ENCODE peak calls at places on chromosomes 13 and 19, in seven cellular contexts. E, K, Q, A, G, S and J are unnamed samples.

GRCh38 chr19:1618157-1619093 is 13.2 kb upstream of the UQCR11 start:
- DNase-seq in E (peak), K (no peak), Q (no peak), A (no peak), G (peak), S (peak), J (no peak)

GRCh38 chr19:46209051-46209450 is 20.5 kb upstream of the IGFL1 start:
- DNase-seq in E (no peak), K (no peak), Q (no peak), A (no peak), G (no peak), S (no peak), J (no peak)

GRCh38 chr19:29586401-29586800 is 19.7 kb upstream of the POP4 start:
- DNase-seq in E (no peak), K (no peak), Q (no peak), A (no peak), G (no peak), S (no peak), J (no peak)

GRCh38 chr19:15195987-15196682 is 4.7 kb downstream of the NOTCH3 start:
- DNase-seq in E (peak), K (peak), Q (no peak), A (no peak), G (no peak), S (peak), J (no peak)

GRCh38 chr13:62964522-62964921 is 1548.9 kb upstream of the PCDH20 start:
- DNase-seq in E (no peak), K (no peak), Q (no peak), A (no peak), G (no peak), S (no peak), J (no peak)

GRCh38 chr19:57302020-57302465 is 18.2 kb upstream of the ZNF543 start:
- DNase-seq in E (no peak), K (no peak), Q (no peak), A (peak), G (no peak), S (no peak), J (peak)

GRCh38 chr13:51785592-51786424 is 18.2 kb downstream of the DHRS12 start:
- DNase-seq in E (peak), K (no peak), Q (peak), A (no peak), G (no peak), S (peak), J (peak)

GRCh38 chr19:15471639-15472101 is 7.3 kb upstream of the RASAL3 start:
- DNase-seq in E (no peak), K (no peak), Q (no peak), A (no peak), G (no peak), S (no peak), J (no peak)

GRCh38 chr13:43822969-43823368 is 36.2 kb upstream of the ENOX1 start:
- DNase-seq in E (no peak), K (no peak), Q (no peak), A (no peak), G (no peak), S (no peak), J (no peak)

GRCh38 chr19:32627714-32628253 is 46.8 kb downstream of the PDCD5 start:
- DNase-seq in E (no peak), K (no peak), Q (no peak), A (no peak), G (no peak), S (no peak), J (no peak)

GRCh38 chr19:20167020-20167644 is at the start of gene ZNF486:
- DNase-seq in E (peak), K (peak), Q (peak), A (peak), G (peak), S (peak), J (peak)

GRCh38 chr19:5692785-5693194 is 2.7 kb downstream of the RPL36 start:
- DNase-seq in E (no peak), K (no peak), Q (no peak), A (no peak), G (no peak), S (no peak), J (no peak)

GRCh38 chr19:15195381-15195964 is 5.3 kb downstream of the NOTCH3 start:
- DNase-seq in E (peak), K (peak), Q (peak), A (no peak), G (no peak), S (peak), J (no peak)

GRCh38 chr19:35142531-35143230 is 374 bp upstream of the FXYD7 start:
- DNase-seq in E (peak), K (no peak), Q (peak), A (peak), G (peak), S (peak), J (no peak)

GRCh38 chr19:13366529-13367143 is 139.6 kb downstream of the CACNA1A start:
- DNase-seq in E (no peak), K (no peak), Q (no peak), A (no peak), G (no peak), S (no peak), J (no peak)

GRCh38 chr13:102651392-102651791 is 43.5 kb downstream of the METTL21C start:
- DNase-seq in E (no peak), K (no peak), Q (no peak), A (no peak), G (no peak), S (no peak), J (no peak)

GRCh38 chr19:7520131-7521051 is 2.0 kb upstream of the MCOLN1 start:
- DNase-seq in E (no peak), K (peak), Q (no peak), A (peak), G (no peak), S (no peak), J (no peak)

GRCh38 chr19:28960986-28961705 is 251.8 kb downstream of the UQCRFS1 start:
- DNase-seq in E (no peak), K (no peak), Q (no peak), A (no peak), G (no peak), S (no peak), J (no peak)

GRCh38 chr13:37127706-37128241 is 22.3 kb upstream of the CSNK1A1L start:
- DNase-seq in E (no peak), K (no peak), Q (peak), A (no peak), G (no peak), S (peak), J (no peak)

GRCh38 chr13:98175823-98176222 is 1.2 kb downstream of the RNF113B start:
- DNase-seq in E (no peak), K (no peak), Q (no peak), A (no peak), G (no peak), S (no peak), J (no peak)

GRCh38 chr13:44293354-44293753 is 80.3 kb upstream of the SERP2 start:
- DNase-seq in E (no peak), K (no peak), Q (no peak), A (no peak), G (no peak), S (no peak), J (no peak)

GRCh38 chr19:28420731-28421550 is 792.0 kb downstream of the UQCRFS1 start:
- DNase-seq in E (no peak), K (peak), Q (no peak), A (no peak), G (no peak), S (no peak), J (no peak)

GRCh38 chr19:6039541-6040225 is 61.7 kb upstream of the RANBP3 start:
- DNase-seq in E (no peak), K (peak), Q (no peak), A (peak), G (no peak), S (no peak), J (peak)

GRCh38 chr19:46229442-46229841 is at the start of gene IGFL1:
- DNase-seq in E (no peak), K (peak), Q (no peak), A (no peak), G (no peak), S (no peak), J (no peak)

GRCh38 chr13:41075034-41075433 is 13.7 kb downstream of the WBP4 start:
- DNase-seq in E (no peak), K (no peak), Q (no peak), A (peak), G (no peak), S (peak), J (no peak)

GRCh38 chr19:6677924-6678689 is 8.1 kb upstream of the TNFSF14 start:
- DNase-seq in E (no peak), K (no peak), Q (no peak), A (peak), G (no peak), S (no peak), J (no peak)

GRCh38 chr13:50598338-50598737 is 245.2 kb downstream of the DLEU7 start:
- DNase-seq in E (no peak), K (no peak), Q (no peak), A (no peak), G (no peak), S (no peak), J (no peak)

GRCh38 chr13:95256086-95256485 is 45.2 kb downstream of the ABCC4 start:
- DNase-seq in E (no peak), K (no peak), Q (no peak), A (no peak), G (no peak), S (no peak), J (no peak)

GRCh38 chr19:45781282-45782161 is 768 bp downstream of the DMPK start:
- DNase-seq in E (peak), K (no peak), Q (no peak), A (peak), G (no peak), S (peak), J (no peak)

GRCh38 chr13:29903524-29903923 is 53.1 kb upstream of the UBL3 start:
- DNase-seq in E (no peak), K (peak), Q (no peak), A (no peak), G (no peak), S (no peak), J (no peak)

GRCh38 chr19:24059572-24060295 is 27.3 kb upstream of the ZNF254 start:
- DNase-seq in E (no peak), K (peak), Q (no peak), A (no peak), G (no peak), S (no peak), J (no peak)

GRCh38 chr19:24053601-24054000 is 33.4 kb upstream of the ZNF254 start:
- DNase-seq in E (no peak), K (no peak), Q (no peak), A (no peak), G (no peak), S (no peak), J (no peak)

GRCh38 chr19:24055548-24055947 is 31.4 kb upstream of the ZNF254 start:
- DNase-seq in E (no peak), K (no peak), Q (no peak), A (no peak), G (no peak), S (no peak), J (no peak)

GRCh38 chr19:24054044-24054935 is 32.7 kb upstream of the ZNF254 start:
- DNase-seq in E (no peak), K (no peak), Q (no peak), A (no peak), G (no peak), S (no peak), J (no peak)

DNA sequence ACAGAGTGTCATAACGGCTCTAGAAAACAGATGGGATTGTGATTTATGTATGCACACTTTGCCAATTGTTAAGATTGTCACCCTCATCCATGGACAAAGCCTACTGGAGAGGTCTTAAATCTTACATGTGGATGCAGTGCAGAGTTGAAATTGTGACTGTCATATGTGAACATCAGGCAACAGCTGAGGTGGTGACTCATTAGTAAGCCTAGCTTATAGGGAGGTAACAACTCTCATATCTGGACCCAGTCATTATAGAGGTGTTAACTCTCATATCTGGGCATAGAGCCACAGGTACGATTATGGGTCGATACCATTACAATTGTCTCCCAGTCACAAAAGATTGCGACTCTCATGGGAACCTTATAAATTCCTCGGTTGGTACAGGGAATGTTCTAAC is 29.8 kb upstream of the ZNF254 start:
- DNase-seq in E (no peak), K (no peak), Q (no peak), A (no peak), G (no peak), S (no peak), J (no peak)
- TF ChIP-seq POLR2A in E (no peak), K (no peak), Q (no peak), A (no peak), G (no peak), S (no peak), J (no peak)

GRCh38 chr19:42400404-42400803 is 10.3 kb upstream of the CNFN start:
- DNase-seq in E (no peak), K (no peak), Q (no peak), A (no peak), G (no peak), S (no peak), J (no peak)

GRCh38 chr19:42397315-42398166 is 7.4 kb upstream of the CNFN start:
- DNase-seq in E (no peak), K (no peak), Q (no peak), A (no peak), G (no peak), S (no peak), J (no peak)

GRCh38 chr19:42394751-42395150 is 4.7 kb upstream of the CNFN start:
- DNase-seq in E (no peak), K (no peak), Q (no peak), A (no peak), G (no peak), S (no peak), J (no peak)

GRCh38 chr19:42396248-42396541 is 6.1 kb upstream of the CNFN start:
- DNase-seq in E (no peak), K (no peak), Q (no peak), A (no peak), G (no peak), S (no peak), J (no peak)

DNA sequence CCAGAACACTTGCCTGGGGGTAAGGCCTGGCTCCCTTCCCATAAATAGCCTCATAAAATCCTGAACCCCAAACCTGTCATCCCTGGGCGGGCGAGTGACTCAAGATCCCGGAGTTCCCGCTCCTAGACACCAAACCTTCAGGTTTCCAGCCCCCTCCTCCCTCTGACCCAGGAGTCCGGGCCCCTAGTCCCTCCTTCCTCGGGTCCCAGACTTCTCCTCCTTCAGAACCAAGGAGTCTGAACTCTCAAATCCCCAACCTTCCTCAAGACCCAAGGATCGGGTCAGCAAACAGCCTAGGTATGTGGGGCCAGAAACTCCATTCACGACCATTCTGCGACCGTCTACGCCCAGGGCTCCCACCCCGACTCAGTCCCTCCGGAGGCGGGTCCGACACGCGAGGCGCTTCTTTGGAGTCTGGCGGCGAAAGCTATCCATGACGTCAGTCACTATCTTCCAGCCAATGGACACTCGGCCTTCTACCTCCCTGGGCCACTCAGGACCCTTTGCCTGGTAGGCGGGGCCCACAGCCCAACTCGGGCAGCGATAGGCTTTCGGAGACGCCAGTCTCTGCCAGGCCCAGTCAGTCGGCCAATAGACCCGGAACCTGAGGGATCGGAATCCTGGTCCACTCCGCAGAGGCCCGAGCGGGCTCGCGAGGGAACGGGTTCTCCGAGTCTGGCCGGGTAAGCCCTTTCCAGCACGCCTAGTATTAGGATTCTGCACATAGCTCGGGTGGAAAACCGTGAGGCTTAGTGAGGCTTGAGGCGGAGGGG is 6.6 kb upstream of the CNFN start:
- DNase-seq in E (peak), K (peak), Q (peak), A (peak), G (peak), S (peak), J (peak)
- TF ChIP-seq POLR2A in E (no peak), K (no peak), Q (peak), A (peak), G (peak), S (peak), J (peak)

GRCh38 chr13:19959141-19959830 is 759 bp downstream of the ZMYM2 start:
- DNase-seq in E (peak), K (peak), Q (peak), A (peak), G (peak), S (peak), J (peak)
- TF ChIP-seq POLR2A in E (no peak), K (no peak), Q (no peak), A (no peak), G (peak), S (no peak), J (no peak)

DNA sequence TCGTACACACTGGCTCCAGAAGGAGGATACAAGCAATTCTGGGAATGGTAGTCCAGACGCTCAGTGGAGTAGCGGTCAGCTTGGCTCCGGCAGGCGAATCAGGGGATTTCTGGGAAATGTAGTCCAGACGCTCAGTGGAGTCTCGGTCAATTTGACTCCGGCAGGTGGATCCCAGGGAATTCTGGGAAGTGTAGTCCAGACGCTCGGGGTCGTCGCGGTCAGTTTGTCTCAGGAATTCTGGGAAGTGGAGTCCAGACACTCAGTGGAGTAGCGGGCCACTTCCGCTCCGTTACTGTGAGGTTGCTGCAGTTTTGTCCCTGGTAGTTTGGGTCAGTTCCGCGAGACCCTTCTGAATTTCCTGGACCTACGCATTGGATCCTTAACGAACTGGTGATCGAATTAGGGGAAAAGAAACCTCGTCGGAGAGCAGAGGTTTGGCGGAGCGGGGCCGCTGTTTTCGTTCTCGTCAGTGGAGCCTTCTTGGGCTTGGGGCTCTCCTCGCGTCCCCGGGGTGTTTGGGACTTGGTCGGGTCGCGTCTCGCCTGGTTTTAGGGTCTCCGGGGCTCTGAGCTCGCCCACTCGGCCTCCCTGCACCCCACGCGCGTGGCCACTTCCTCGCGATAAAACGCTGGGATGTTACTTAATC is at the start of gene ZNF225:
- DNase-seq in E (peak), K (peak), Q (peak), A (peak), G (peak), S (peak), J (peak)
- TF ChIP-seq POLR2A in E (no peak), K (no peak), Q (peak), A (peak), G (no peak), S (peak), J (no peak)